ENCODE peak calls at places on chromosomes 16 and 17, in four cellular contexts. X is AG04450, L is mammary epithelial cell, C is left ventricle myocardium inferior. M is an unnamed sample.
A peak's percentile ranks its signal among the peaks of the same experiment; 100 is the strongest.

GRCh38 chr17:40065041-40065770 is 2.4 kb downstream of the THRA start:
- DNase-seq in X (no peak), L (no peak), C (peak; percentile 37), M (no peak)

GRCh38 chr16:83952587-83952939 is 477 bp upstream of the OSGIN1 start:
- DNase-seq in X (no peak), L (no peak), C (no peak), M (no peak)

GRCh38 chr17:60231234-60231633 is 81.5 kb downstream of the CA4 start:
- DNase-seq in X (no peak), L (peak; percentile 9), C (no peak), M (no peak)

GRCh38 chr17:29838961-29839360 is 91.1 kb downstream of the SSH2 start:
- DNase-seq in X (no peak), L (no peak), C (no peak), M (no peak)

GRCh38 chr17:18921912-18922451 is 30.0 kb upstream of the SLC5A10 start:
- DNase-seq in X (peak; percentile 13), L (no peak), C (no peak), M (no peak)

GRCh38 chr17:2401426-2402221 is 764 bp upstream of the MNT start:
- DNase-seq in X (peak; percentile 100), L (peak; percentile 99), C (peak; percentile 100), M (peak; percentile 98)

GRCh38 chr16:31331141-31331764 is 23.7 kb upstream of the ITGAX start:
- DNase-seq in X (no peak), L (no peak), C (no peak), M (no peak)

GRCh38 chr17:56891751-56892150 is 22.1 kb downstream of the TRIM25 start:
- DNase-seq in X (no peak), L (no peak), C (peak; percentile 23), M (no peak)

GRCh38 chr16:25812215-25812614 is 120.5 kb downstream of the HS3ST4 start:
- DNase-seq in X (no peak), L (no peak), C (no peak), M (no peak)

GRCh38 chr17:68197091-68197996 is 50.5 kb upstream of the AMZ2 start:
- DNase-seq in X (no peak), L (no peak), C (peak; percentile 21), M (no peak)

GRCh38 chr16:12086861-12087260 is 110.3 kb downstream of the SNX29 start:
- DNase-seq in X (no peak), L (no peak), C (no peak), M (no peak)

GRCh38 chr17:83178533-83179201 is 99.3 kb downstream of the METRNL start:
- DNase-seq in X (no peak), L (no peak), C (no peak), M (no peak)

GRCh38 chr16:2206780-2207433 is 1.7 kb downstream of the MLST8 start:
- DNase-seq in X (no peak), L (no peak), C (no peak), M (no peak)

GRCh38 chr16:2206420-2206779 is 1.1 kb downstream of the MLST8 start:
- DNase-seq in X (no peak), L (no peak), C (no peak), M (no peak)

GRCh38 chr16:2205104-2205966 is at the start of gene MLST8:
- DNase-seq in X (peak; percentile 78), L (peak; percentile 80), C (peak; percentile 88), M (peak; percentile 33)

GRCh38 chr16:2204727-2205103 is 539 bp upstream of the MLST8 start:
- DNase-seq in X (no peak), L (no peak), C (no peak), M (no peak)

DNA sequence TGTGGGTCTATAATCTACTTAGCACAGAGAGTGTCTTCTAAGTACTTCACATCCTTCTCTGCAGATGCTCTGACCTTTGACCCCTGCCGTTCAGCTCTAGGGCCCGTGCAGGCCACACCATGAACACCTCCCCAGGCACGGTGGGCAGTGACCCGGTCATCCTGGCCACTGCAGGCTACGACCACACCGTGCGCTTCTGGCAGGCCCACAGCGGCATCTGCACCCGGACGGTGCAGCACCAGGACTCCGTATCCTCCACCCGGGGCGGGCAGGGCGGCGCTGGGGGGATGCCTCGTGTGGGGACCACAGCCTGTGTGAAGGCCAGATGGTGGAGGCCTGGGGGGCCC is 686 bp downstream of the MLST8 start:
- DNase-seq in X (no peak), L (no peak), C (no peak), M (no peak)
- H3K4me3 ChIP-seq in X (peak overlapping the region; percentile 95), L (peak overlapping the region; percentile 95), C (peak overlapping the region; percentile 86), M (peak overlapping the region; percentile 76)

DNA sequence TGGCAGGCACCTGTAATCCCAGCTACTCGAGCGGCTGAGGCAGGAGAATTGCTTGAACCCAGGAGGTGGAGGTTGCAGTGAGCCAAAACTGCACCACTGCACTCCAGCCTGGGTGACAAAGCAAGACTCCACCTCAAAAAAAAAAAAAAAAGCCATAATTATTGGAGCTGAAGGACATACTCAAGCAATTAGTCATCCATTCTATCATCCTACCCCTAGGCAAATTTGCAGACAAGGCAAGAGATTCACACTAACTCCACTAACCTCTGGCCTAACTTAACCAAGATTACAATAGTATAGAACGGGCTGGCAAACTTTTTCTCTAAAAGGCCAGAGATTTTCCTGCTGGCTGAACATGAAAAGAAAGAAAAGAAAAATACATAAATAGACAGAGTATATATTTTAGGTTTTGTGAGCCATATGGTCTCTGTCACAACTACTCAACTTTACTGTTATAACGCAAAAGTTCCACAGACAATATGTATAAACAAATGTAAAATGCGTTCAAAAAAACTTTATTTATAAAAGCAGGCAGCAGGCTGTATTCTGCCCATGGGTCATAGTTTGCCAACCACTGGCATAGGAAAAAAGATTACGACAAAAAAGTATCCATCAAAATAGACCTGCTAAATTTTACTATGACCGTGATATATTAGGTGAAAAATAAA is 29.7 kb downstream of the BRIP1 start:
- DNase-seq in X (no peak), L (peak; percentile 82), C (no peak), M (peak; percentile 69)
- TF ChIP-seq CTCF in X (no peak), L (no peak), C (no peak), M (no peak)

GRCh38 chr17:50632637-50633036 is 2.0 kb upstream of the ABCC3 start:
- DNase-seq in X (no peak), L (no peak), C (no peak), M (no peak)

GRCh38 chr17:50635720-50636144 is 1.1 kb downstream of the ABCC3 start:
- DNase-seq in X (no peak), L (no peak), C (no peak), M (no peak)

GRCh38 chr17:50634915-50635719 is 436 bp downstream of the ABCC3 start:
- DNase-seq in X (no peak), L (no peak), C (no peak), M (no peak)

GRCh38 chr17:50633683-50634082 is 998 bp upstream of the ABCC3 start:
- DNase-seq in X (no peak), L (no peak), C (no peak), M (no peak)

DNA sequence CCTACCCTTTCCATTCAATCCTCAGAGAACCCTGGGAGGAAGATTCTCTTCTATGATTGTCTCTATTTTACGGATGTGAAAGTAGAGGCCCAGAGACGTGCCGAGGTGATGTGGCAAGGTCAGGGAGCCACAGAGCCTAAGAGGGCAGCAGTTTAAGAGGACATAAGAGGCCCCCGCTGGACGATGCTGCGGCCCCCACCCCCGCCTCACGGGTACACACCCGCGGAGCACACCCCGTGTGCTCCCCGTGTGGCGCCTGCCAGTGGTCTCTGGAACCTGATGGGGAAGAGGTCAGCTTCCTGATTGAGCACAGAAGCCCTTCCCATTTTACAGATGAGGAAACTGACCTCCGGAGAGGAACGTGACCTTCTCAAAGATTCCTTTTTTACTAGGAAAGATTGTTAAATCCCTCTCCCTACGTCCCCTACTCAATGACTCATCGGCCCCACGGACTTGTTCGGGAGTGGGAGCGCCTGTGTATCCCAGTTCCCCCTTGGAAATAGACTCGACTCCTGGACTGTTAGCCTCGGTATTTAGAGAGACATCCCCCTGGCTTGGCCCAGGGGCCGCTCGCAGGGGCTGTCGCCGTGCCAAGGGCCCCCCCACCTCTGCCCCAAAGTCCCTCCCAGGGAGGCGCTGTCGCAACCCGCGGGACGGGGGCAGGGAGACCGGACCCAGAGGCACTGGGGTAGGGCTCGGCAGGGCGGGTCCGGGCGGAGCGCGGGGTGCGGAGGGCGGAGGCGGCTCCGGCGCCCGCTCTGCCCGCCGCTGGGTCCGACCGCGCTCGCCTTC is at the start of gene ABCC3:
- DNase-seq in X (no peak), L (no peak), C (peak; percentile 30), M (peak; percentile 13)
- H3K4me3 ChIP-seq in X (peak within 1 kb of the TSS; percentile 63), L (peak within 1 kb of the TSS; percentile 55), C (peak within 1 kb of the TSS; percentile 63), M (peak within 1 kb of the TSS; percentile 61)

GRCh38 chr16:71214771-71215381 is 15.6 kb downstream of the HYDIN start:
- DNase-seq in X (no peak), L (peak; percentile 11), C (no peak), M (no peak)
- TF ChIP-seq CTCF in X (no peak), L (no peak), C (no peak), M (no peak)